ENCODE peak calls at places on chromosomes 13 and 19, in nine cellular contexts. One of them, this sample, is unnamed.

GRCh38 chr13:21670006-21670882 is 629 bp upstream of the FGF9 start:
- DNase-seq in left lung: peak; percentile 89
- DNase-seq in cardiac muscle cell: peak; percentile 46
- DNase-seq in HL-60: peak; percentile 22
- DNase-seq in heart left ventricle: peak; percentile 66
- DNase-seq in CD4-positive, alpha-beta T cell: peak; percentile 50
- DNase-seq in CD8-positive, alpha-beta T cell: peak; percentile 52
- DNase-seq in fibroblast of lung: peak; percentile 64
- DNase-seq in breast epithelium: no peak
- DNase-seq in this sample: no peak

GRCh38 chr19:6354098-6354674 is 7.1 kb upstream of the CLPP start:
- DNase-seq in breast epithelium: no peak
- DNase-seq in CD8-positive, alpha-beta T cell: no peak
- DNase-seq in CD4-positive, alpha-beta T cell: no peak
- DNase-seq in HL-60: no peak
- DNase-seq in fibroblast of lung: no peak
- DNase-seq in cardiac muscle cell: peak; percentile 33
- DNase-seq in left lung: peak; percentile 1
- DNase-seq in heart left ventricle: no peak
- DNase-seq in this sample: no peak

GRCh38 chr19:50663280-50663790 is 14.1 kb downstream of the C19orf81 start:
- DNase-seq in HL-60: no peak
- DNase-seq in breast epithelium: no peak
- DNase-seq in cardiac muscle cell: no peak
- DNase-seq in CD8-positive, alpha-beta T cell: no peak
- DNase-seq in left lung: no peak
- DNase-seq in fibroblast of lung: no peak
- DNase-seq in heart left ventricle: no peak
- DNase-seq in CD4-positive, alpha-beta T cell: no peak
- DNase-seq in this sample: no peak

GRCh38 chr13:97021241-97021640 is 27.0 kb upstream of the OXGR1 start:
- DNase-seq in CD4-positive, alpha-beta T cell: no peak
- DNase-seq in breast epithelium: no peak
- DNase-seq in heart left ventricle: no peak
- DNase-seq in left lung: no peak
- DNase-seq in fibroblast of lung: no peak
- DNase-seq in cardiac muscle cell: no peak
- DNase-seq in CD8-positive, alpha-beta T cell: no peak
- DNase-seq in HL-60: no peak
- DNase-seq in this sample: no peak

GRCh38 chr19:16851031-16851712 is 22.0 kb downstream of the SIN3B start:
- DNase-seq in HL-60: no peak
- DNase-seq in cardiac muscle cell: no peak
- DNase-seq in breast epithelium: no peak
- DNase-seq in heart left ventricle: no peak
- DNase-seq in fibroblast of lung: peak; percentile 82
- DNase-seq in CD4-positive, alpha-beta T cell: no peak
- DNase-seq in CD8-positive, alpha-beta T cell: no peak
- DNase-seq in left lung: peak; percentile 47
- DNase-seq in this sample: peak; percentile 18

GRCh38 chr19:5775668-5776309 is 8.8 kb downstream of the PRR22 start:
- DNase-seq in left lung: no peak
- DNase-seq in cardiac muscle cell: peak; percentile 51
- DNase-seq in fibroblast of lung: peak; percentile 21
- DNase-seq in CD4-positive, alpha-beta T cell: no peak
- DNase-seq in breast epithelium: no peak
- DNase-seq in HL-60: no peak
- DNase-seq in heart left ventricle: no peak
- DNase-seq in CD8-positive, alpha-beta T cell: no peak
- DNase-seq in this sample: no peak

GRCh38 chr13:50075619-50076097 is 60.4 kb downstream of the KCNRG start:
- DNase-seq in CD8-positive, alpha-beta T cell: no peak
- DNase-seq in fibroblast of lung: no peak
- DNase-seq in breast epithelium: no peak
- DNase-seq in left lung: no peak
- DNase-seq in heart left ventricle: no peak
- DNase-seq in cardiac muscle cell: no peak
- DNase-seq in CD4-positive, alpha-beta T cell: no peak
- DNase-seq in HL-60: no peak
- DNase-seq in this sample: no peak

GRCh38 chr13:97695684-97696083 is 257.8 kb upstream of the IPO5 start:
- DNase-seq in heart left ventricle: no peak
- DNase-seq in cardiac muscle cell: no peak
- DNase-seq in HL-60: no peak
- DNase-seq in CD4-positive, alpha-beta T cell: no peak
- DNase-seq in CD8-positive, alpha-beta T cell: no peak
- DNase-seq in breast epithelium: no peak
- DNase-seq in fibroblast of lung: no peak
- DNase-seq in left lung: no peak
- DNase-seq in this sample: no peak

GRCh38 chr13:87057807-87058520 is 613.2 kb upstream of the SLITRK5 start:
- DNase-seq in cardiac muscle cell: peak; percentile 3
- DNase-seq in fibroblast of lung: no peak
- DNase-seq in breast epithelium: no peak
- DNase-seq in heart left ventricle: no peak
- DNase-seq in left lung: no peak
- DNase-seq in CD4-positive, alpha-beta T cell: no peak
- DNase-seq in CD8-positive, alpha-beta T cell: no peak
- DNase-seq in HL-60: no peak
- DNase-seq in this sample: no peak

GRCh38 chr19:17450264-17451075 is 2.0 kb upstream of the TMEM221 start:
- DNase-seq in CD4-positive, alpha-beta T cell: no peak
- DNase-seq in cardiac muscle cell: no peak
- DNase-seq in left lung: no peak
- DNase-seq in CD8-positive, alpha-beta T cell: no peak
- DNase-seq in heart left ventricle: no peak
- DNase-seq in fibroblast of lung: no peak
- DNase-seq in breast epithelium: no peak
- DNase-seq in HL-60: peak; percentile 42
- DNase-seq in this sample: no peak

GRCh38 chr19:3343619-3344502 is 22.5 kb upstream of the NFIC start:
- DNase-seq in heart left ventricle: peak; percentile 88
- DNase-seq in cardiac muscle cell: peak; percentile 93
- DNase-seq in CD8-positive, alpha-beta T cell: no peak
- DNase-seq in left lung: peak; percentile 85
- DNase-seq in breast epithelium: peak; percentile 97
- DNase-seq in CD4-positive, alpha-beta T cell: peak; percentile 26
- DNase-seq in HL-60: peak; percentile 89
- DNase-seq in fibroblast of lung: peak; percentile 82
- DNase-seq in this sample: no peak

GRCh38 chr19:16327911-16328823 is 3.5 kb downstream of the KLF2 start:
- DNase-seq in fibroblast of lung: peak; percentile 41
- DNase-seq in CD4-positive, alpha-beta T cell: peak; percentile 56
- DNase-seq in heart left ventricle: peak; percentile 85
- DNase-seq in left lung: peak; percentile 84
- DNase-seq in breast epithelium: peak; percentile 62
- DNase-seq in cardiac muscle cell: peak; percentile 97
- DNase-seq in HL-60: peak; percentile 100
- DNase-seq in CD8-positive, alpha-beta T cell: no peak
- DNase-seq in this sample: peak; percentile 69

GRCh38 chr13:79018166-79018565 is 359.2 kb upstream of the OBI1 start:
- DNase-seq in fibroblast of lung: no peak
- DNase-seq in breast epithelium: no peak
- DNase-seq in HL-60: no peak
- DNase-seq in heart left ventricle: no peak
- DNase-seq in left lung: no peak
- DNase-seq in cardiac muscle cell: no peak
- DNase-seq in CD8-positive, alpha-beta T cell: no peak
- DNase-seq in CD4-positive, alpha-beta T cell: no peak
- DNase-seq in this sample: no peak
- TF ChIP-seq CTCF in fibroblast of lung: no peak
- TF ChIP-seq CTCF in breast epithelium: no peak
- TF ChIP-seq CTCF in HL-60: no peak
- TF ChIP-seq CTCF in heart left ventricle: no peak
- TF ChIP-seq CTCF in left lung: no peak
- TF ChIP-seq CTCF in cardiac muscle cell: no peak
- TF ChIP-seq CTCF in CD8-positive, alpha-beta T cell: no peak
- TF ChIP-seq CTCF in CD4-positive, alpha-beta T cell: no peak
- TF ChIP-seq CTCF in this sample: no peak

DNA sequence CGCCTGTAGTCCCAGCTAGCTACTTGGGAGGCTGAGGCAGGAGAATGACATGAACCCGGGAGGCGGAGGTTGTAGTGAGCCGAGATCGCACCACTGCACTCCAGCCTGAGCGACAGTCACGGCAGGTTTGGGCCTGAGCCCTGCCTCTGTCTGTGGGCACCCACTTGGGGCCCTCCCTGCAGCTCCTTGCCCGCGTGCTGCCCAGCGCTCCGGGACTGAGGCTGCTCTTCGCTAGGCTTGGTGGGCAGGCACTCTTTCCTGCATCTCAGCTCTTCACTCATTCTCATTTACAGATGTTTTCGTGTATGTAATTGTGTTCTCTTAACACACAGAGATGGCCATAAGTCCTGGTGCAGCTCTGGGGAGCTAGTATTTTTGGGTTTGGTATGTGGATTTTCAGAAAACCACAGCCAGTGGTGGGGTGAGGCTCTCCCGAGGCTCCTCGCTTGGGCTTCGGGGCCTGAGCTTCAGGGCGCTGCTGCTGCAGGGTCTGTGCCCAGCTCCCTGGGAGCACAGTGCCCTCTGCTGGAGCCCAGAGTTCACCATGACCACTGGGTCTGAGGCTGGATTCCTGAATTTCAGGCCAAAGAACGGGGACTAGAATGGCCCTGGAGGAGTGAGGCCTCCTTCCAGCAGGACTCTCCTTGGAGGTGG is 15.2 kb downstream of the UPF1 start:
- DNase-seq in CD4-positive, alpha-beta T cell: peak; percentile 60
- DNase-seq in CD8-positive, alpha-beta T cell: peak; percentile 51
- DNase-seq in HL-60: peak; percentile 67
- DNase-seq in left lung: peak; percentile 92
- DNase-seq in heart left ventricle: peak; percentile 87
- DNase-seq in fibroblast of lung: peak; percentile 59
- DNase-seq in breast epithelium: peak; percentile 55
- DNase-seq in cardiac muscle cell: peak; percentile 84
- DNase-seq in this sample: peak; percentile 53
- H3K27ac ChIP-seq in CD4-positive, alpha-beta T cell: no peak overlapping the region
- H3K27ac ChIP-seq in CD8-positive, alpha-beta T cell: no peak overlapping the region
- H3K27ac ChIP-seq in HL-60: no peak overlapping the region
- H3K27ac ChIP-seq in left lung: peak overlapping the region; percentile 19
- H3K27ac ChIP-seq in heart left ventricle: peak overlapping the region; percentile 81
- H3K27ac ChIP-seq in fibroblast of lung: peak overlapping the region; percentile 86
- H3K27ac ChIP-seq in breast epithelium: peak overlapping the region; percentile 57
- H3K27ac ChIP-seq in cardiac muscle cell: no peak overlapping the region
- H3K27ac ChIP-seq in this sample: no peak overlapping the region

GRCh38 chr19:29670255-29670654 is 5.0 kb downstream of the PLEKHF1 start:
- DNase-seq in CD4-positive, alpha-beta T cell: no peak
- DNase-seq in fibroblast of lung: no peak
- DNase-seq in heart left ventricle: no peak
- DNase-seq in CD8-positive, alpha-beta T cell: no peak
- DNase-seq in left lung: no peak
- DNase-seq in cardiac muscle cell: no peak
- DNase-seq in HL-60: no peak
- DNase-seq in breast epithelium: no peak
- DNase-seq in this sample: no peak

GRCh38 chr19:29672319-29672932 is 7.2 kb downstream of the PLEKHF1 start:
- DNase-seq in cardiac muscle cell: no peak
- DNase-seq in left lung: no peak
- DNase-seq in CD4-positive, alpha-beta T cell: no peak
- DNase-seq in HL-60: no peak
- DNase-seq in fibroblast of lung: no peak
- DNase-seq in breast epithelium: no peak
- DNase-seq in CD8-positive, alpha-beta T cell: no peak
- DNase-seq in heart left ventricle: peak; percentile 20
- DNase-seq in this sample: no peak

GRCh38 chr19:29673451-29674371 is 8.4 kb downstream of the PLEKHF1 start:
- DNase-seq in left lung: peak; percentile 72
- DNase-seq in CD4-positive, alpha-beta T cell: no peak
- DNase-seq in fibroblast of lung: no peak
- DNase-seq in heart left ventricle: peak; percentile 20
- DNase-seq in HL-60: no peak
- DNase-seq in breast epithelium: no peak
- DNase-seq in CD8-positive, alpha-beta T cell: no peak
- DNase-seq in cardiac muscle cell: no peak
- DNase-seq in this sample: no peak

GRCh38 chr19:29672933-29673336 is 7.7 kb downstream of the PLEKHF1 start:
- DNase-seq in fibroblast of lung: no peak
- DNase-seq in heart left ventricle: peak; percentile 19
- DNase-seq in left lung: peak; percentile 34
- DNase-seq in CD4-positive, alpha-beta T cell: peak; percentile 82
- DNase-seq in CD8-positive, alpha-beta T cell: peak; percentile 78
- DNase-seq in breast epithelium: no peak
- DNase-seq in HL-60: no peak
- DNase-seq in cardiac muscle cell: no peak
- DNase-seq in this sample: no peak

DNA sequence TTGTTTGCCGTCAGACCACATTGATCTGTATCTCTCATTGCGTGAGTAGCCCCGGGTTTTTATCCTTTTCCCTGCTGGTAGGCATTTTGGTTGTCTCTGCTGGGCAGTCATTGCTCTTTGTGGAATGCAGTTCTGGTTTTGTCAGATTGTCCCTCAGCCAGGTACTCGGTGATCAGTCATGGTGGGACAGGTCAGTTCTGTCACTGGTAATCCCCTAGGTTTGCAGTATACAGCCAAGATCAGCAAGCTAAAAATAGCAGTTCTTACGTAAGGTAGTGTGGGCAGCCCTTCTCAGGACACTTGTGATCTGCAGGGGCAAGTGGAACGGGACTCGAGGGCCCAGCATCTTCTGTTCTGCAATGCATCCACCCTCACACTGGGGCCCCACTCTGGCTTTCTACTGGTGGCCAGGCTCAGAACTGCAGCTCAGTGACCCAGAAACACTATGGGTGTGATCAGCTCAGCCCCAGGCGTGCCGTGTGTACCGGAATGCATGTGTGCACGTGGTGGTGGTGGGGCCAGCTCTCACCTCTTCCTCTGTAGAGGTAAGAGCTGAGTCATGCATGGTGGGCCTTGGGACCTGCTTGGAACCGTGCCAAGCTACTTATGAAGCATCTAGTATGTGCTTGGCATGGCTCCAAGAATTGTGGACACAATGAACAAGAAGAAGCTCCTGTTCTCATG is 6.3 kb downstream of the PLEKHF1 start:
- DNase-seq in HL-60: peak; percentile 18
- DNase-seq in cardiac muscle cell: peak; percentile 60
- DNase-seq in breast epithelium: peak; percentile 66
- DNase-seq in left lung: peak; percentile 81
- DNase-seq in CD8-positive, alpha-beta T cell: peak; percentile 81
- DNase-seq in heart left ventricle: peak; percentile 67
- DNase-seq in fibroblast of lung: peak; percentile 64
- DNase-seq in CD4-positive, alpha-beta T cell: peak; percentile 84
- DNase-seq in this sample: no peak
- TF ChIP-seq CTCF in HL-60: no peak
- TF ChIP-seq CTCF in cardiac muscle cell: peak; percentile 24
- TF ChIP-seq CTCF in breast epithelium: peak; percentile 51
- TF ChIP-seq CTCF in left lung: peak; percentile 40
- TF ChIP-seq CTCF in CD8-positive, alpha-beta T cell: peak; percentile 62
- TF ChIP-seq CTCF in heart left ventricle: no peak
- TF ChIP-seq CTCF in fibroblast of lung: no peak
- TF ChIP-seq CTCF in CD4-positive, alpha-beta T cell: peak; percentile 56
- TF ChIP-seq CTCF in this sample: peak; percentile 6

GRCh38 chr13:28513745-28514144 is 18.8 kb upstream of the FLT1 start:
- DNase-seq in HL-60: no peak
- DNase-seq in heart left ventricle: no peak
- DNase-seq in left lung: no peak
- DNase-seq in CD8-positive, alpha-beta T cell: no peak
- DNase-seq in CD4-positive, alpha-beta T cell: no peak
- DNase-seq in breast epithelium: no peak
- DNase-seq in fibroblast of lung: no peak
- DNase-seq in cardiac muscle cell: no peak
- DNase-seq in this sample: no peak

GRCh38 chr13:28505543-28506135 is 10.7 kb upstream of the FLT1 start:
- DNase-seq in fibroblast of lung: no peak
- DNase-seq in breast epithelium: no peak
- DNase-seq in HL-60: no peak
- DNase-seq in CD8-positive, alpha-beta T cell: no peak
- DNase-seq in CD4-positive, alpha-beta T cell: no peak
- DNase-seq in heart left ventricle: peak; percentile 27
- DNase-seq in left lung: no peak
- DNase-seq in cardiac muscle cell: no peak
- DNase-seq in this sample: no peak

GRCh38 chr13:28510066-28510465 is 15.1 kb upstream of the FLT1 start:
- DNase-seq in heart left ventricle: no peak
- DNase-seq in breast epithelium: no peak
- DNase-seq in CD8-positive, alpha-beta T cell: no peak
- DNase-seq in CD4-positive, alpha-beta T cell: no peak
- DNase-seq in cardiac muscle cell: no peak
- DNase-seq in left lung: no peak
- DNase-seq in HL-60: no peak
- DNase-seq in fibroblast of lung: no peak
- DNase-seq in this sample: no peak
- H3K27ac ChIP-seq in heart left ventricle: no peak overlapping the region
- H3K27ac ChIP-seq in breast epithelium: no peak overlapping the region
- H3K27ac ChIP-seq in CD8-positive, alpha-beta T cell: no peak overlapping the region
- H3K27ac ChIP-seq in CD4-positive, alpha-beta T cell: no peak overlapping the region
- H3K27ac ChIP-seq in cardiac muscle cell: no peak overlapping the region
- H3K27ac ChIP-seq in left lung: no peak overlapping the region
- H3K27ac ChIP-seq in HL-60: no peak overlapping the region
- H3K27ac ChIP-seq in fibroblast of lung: no peak overlapping the region
- H3K27ac ChIP-seq in this sample: no peak overlapping the region